ENCODE peak calls at places on chromosomes 12 and 14, in four cellular contexts. One of them, this sample, is unnamed.

GRCh38 chr14:73245401-73246325 is 8.4 kb downstream of the PAPLN start:
- DNase-seq in amniotic stem cell: no peak
- DNase-seq in stimulated activated CD4-positive, alpha-beta T cell treated with anti-CD3 and anti-CD28 coated beads, Interleukin-2, amount 100 ng/mL, for 48 hours: peak; percentile 31
- DNase-seq in HT-29: no peak
- DNase-seq in this sample: no peak

GRCh38 chr12:117192057-117192456 is 1.8 kb upstream of the FBXO21 start:
- DNase-seq in amniotic stem cell: no peak
- DNase-seq in stimulated activated CD4-positive, alpha-beta T cell treated with anti-CD3 and anti-CD28 coated beads, Interleukin-2, amount 100 ng/mL, for 48 hours: no peak
- DNase-seq in HT-29: no peak
- DNase-seq in this sample: no peak

GRCh38 chr14:91415794-91416743 is 1.6 kb downstream of the CCDC88C start:
- DNase-seq in amniotic stem cell: no peak
- DNase-seq in stimulated activated CD4-positive, alpha-beta T cell treated with anti-CD3 and anti-CD28 coated beads, Interleukin-2, amount 100 ng/mL, for 48 hours: peak; percentile 51
- DNase-seq in HT-29: peak; percentile 23
- DNase-seq in this sample: no peak

GRCh38 chr12:107400686-107401447 is 284.7 kb upstream of the PWP1 start:
- DNase-seq in amniotic stem cell: no peak
- DNase-seq in stimulated activated CD4-positive, alpha-beta T cell treated with anti-CD3 and anti-CD28 coated beads, Interleukin-2, amount 100 ng/mL, for 48 hours: no peak
- DNase-seq in HT-29: no peak
- DNase-seq in this sample: no peak

GRCh38 chr14:53929871-53930685 is 26.5 kb downstream of the BMP4 start:
- DNase-seq in amniotic stem cell: no peak
- DNase-seq in stimulated activated CD4-positive, alpha-beta T cell treated with anti-CD3 and anti-CD28 coated beads, Interleukin-2, amount 100 ng/mL, for 48 hours: no peak
- DNase-seq in HT-29: peak; percentile 65
- DNase-seq in this sample: peak; percentile 4

GRCh38 chr14:53640695-53641094 is 315.9 kb downstream of the BMP4 start:
- DNase-seq in amniotic stem cell: no peak
- DNase-seq in stimulated activated CD4-positive, alpha-beta T cell treated with anti-CD3 and anti-CD28 coated beads, Interleukin-2, amount 100 ng/mL, for 48 hours: no peak
- DNase-seq in HT-29: no peak
- DNase-seq in this sample: no peak

GRCh38 chr12:65557425-65558167 is 266.7 kb upstream of the HMGA2 start:
- DNase-seq in amniotic stem cell: no peak
- DNase-seq in stimulated activated CD4-positive, alpha-beta T cell treated with anti-CD3 and anti-CD28 coated beads, Interleukin-2, amount 100 ng/mL, for 48 hours: no peak
- DNase-seq in HT-29: no peak
- DNase-seq in this sample: no peak

GRCh38 chr12:51865757-51866270 is 17.3 kb upstream of the FIGNL2 start:
- DNase-seq in amniotic stem cell: no peak
- DNase-seq in stimulated activated CD4-positive, alpha-beta T cell treated with anti-CD3 and anti-CD28 coated beads, Interleukin-2, amount 100 ng/mL, for 48 hours: no peak
- DNase-seq in HT-29: no peak
- DNase-seq in this sample: no peak

GRCh38 chr14:74257078-74257987 is 18.1 kb downstream of the VSX2 start:
- DNase-seq in amniotic stem cell: no peak
- DNase-seq in stimulated activated CD4-positive, alpha-beta T cell treated with anti-CD3 and anti-CD28 coated beads, Interleukin-2, amount 100 ng/mL, for 48 hours: peak; percentile 74
- DNase-seq in HT-29: peak; percentile 25
- DNase-seq in this sample: no peak

GRCh38 chr14:74552623-74553022 is 59.1 kb downstream of the ISCA2 start:
- DNase-seq in amniotic stem cell: no peak
- DNase-seq in stimulated activated CD4-positive, alpha-beta T cell treated with anti-CD3 and anti-CD28 coated beads, Interleukin-2, amount 100 ng/mL, for 48 hours: no peak
- DNase-seq in HT-29: no peak
- DNase-seq in this sample: no peak

GRCh38 chr12:127926004-127926403 is 341.0 kb upstream of the TMEM132C start:
- DNase-seq in amniotic stem cell: peak; percentile 58
- DNase-seq in stimulated activated CD4-positive, alpha-beta T cell treated with anti-CD3 and anti-CD28 coated beads, Interleukin-2, amount 100 ng/mL, for 48 hours: no peak
- DNase-seq in HT-29: peak; percentile 21
- DNase-seq in this sample: no peak

GRCh38 chr14:64656986-64657385 is 47.2 kb upstream of the PLEKHG3 start:
- DNase-seq in amniotic stem cell: no peak
- DNase-seq in stimulated activated CD4-positive, alpha-beta T cell treated with anti-CD3 and anti-CD28 coated beads, Interleukin-2, amount 100 ng/mL, for 48 hours: no peak
- DNase-seq in HT-29: no peak
- DNase-seq in this sample: no peak

GRCh38 chr14:21092147-21093011 is 6.1 kb downstream of the ZNF219 start:
- DNase-seq in amniotic stem cell: no peak
- DNase-seq in stimulated activated CD4-positive, alpha-beta T cell treated with anti-CD3 and anti-CD28 coated beads, Interleukin-2, amount 100 ng/mL, for 48 hours: peak; percentile 98
- DNase-seq in HT-29: peak; percentile 69
- DNase-seq in this sample: peak; percentile 82

GRCh38 chr12:88684610-88685009 is 104.3 kb upstream of the KITLG start:
- DNase-seq in amniotic stem cell: no peak
- DNase-seq in stimulated activated CD4-positive, alpha-beta T cell treated with anti-CD3 and anti-CD28 coated beads, Interleukin-2, amount 100 ng/mL, for 48 hours: no peak
- DNase-seq in HT-29: peak; percentile 42
- DNase-seq in this sample: no peak

GRCh38 chr14:57769863-57770523 is 95.9 kb downstream of the SLC35F4 start:
- DNase-seq in amniotic stem cell: no peak
- DNase-seq in stimulated activated CD4-positive, alpha-beta T cell treated with anti-CD3 and anti-CD28 coated beads, Interleukin-2, amount 100 ng/mL, for 48 hours: no peak
- DNase-seq in HT-29: no peak
- DNase-seq in this sample: no peak

GRCh38 chr12:88188180-88188579 is 46.1 kb downstream of the TMTC3 start:
- DNase-seq in amniotic stem cell: no peak
- DNase-seq in stimulated activated CD4-positive, alpha-beta T cell treated with anti-CD3 and anti-CD28 coated beads, Interleukin-2, amount 100 ng/mL, for 48 hours: no peak
- DNase-seq in HT-29: no peak
- DNase-seq in this sample: no peak

GRCh38 chr14:70957710-70958109 is 50.5 kb downstream of the PCNX1 start:
- DNase-seq in amniotic stem cell: no peak
- DNase-seq in stimulated activated CD4-positive, alpha-beta T cell treated with anti-CD3 and anti-CD28 coated beads, Interleukin-2, amount 100 ng/mL, for 48 hours: no peak
- DNase-seq in HT-29: no peak
- DNase-seq in this sample: no peak

GRCh38 chr14:69044965-69045555 is 66.0 kb upstream of the ACTN1 start:
- DNase-seq in amniotic stem cell: no peak
- DNase-seq in stimulated activated CD4-positive, alpha-beta T cell treated with anti-CD3 and anti-CD28 coated beads, Interleukin-2, amount 100 ng/mL, for 48 hours: no peak
- DNase-seq in HT-29: no peak
- DNase-seq in this sample: no peak

GRCh38 chr14:89720741-89721315 is 233.7 kb downstream of the EFCAB11 start:
- DNase-seq in amniotic stem cell: no peak
- DNase-seq in stimulated activated CD4-positive, alpha-beta T cell treated with anti-CD3 and anti-CD28 coated beads, Interleukin-2, amount 100 ng/mL, for 48 hours: peak; percentile 45
- DNase-seq in HT-29: no peak
- DNase-seq in this sample: no peak

GRCh38 chr12:113786107-113786506 is 180.0 kb downstream of the RBM19 start:
- DNase-seq in amniotic stem cell: no peak
- DNase-seq in stimulated activated CD4-positive, alpha-beta T cell treated with anti-CD3 and anti-CD28 coated beads, Interleukin-2, amount 100 ng/mL, for 48 hours: no peak
- DNase-seq in HT-29: no peak
- DNase-seq in this sample: no peak

GRCh38 chr12:100348657-100349454 is 8.0 kb upstream of the SLC17A8 start:
- DNase-seq in amniotic stem cell: no peak
- DNase-seq in stimulated activated CD4-positive, alpha-beta T cell treated with anti-CD3 and anti-CD28 coated beads, Interleukin-2, amount 100 ng/mL, for 48 hours: no peak
- DNase-seq in HT-29: peak; percentile 62
- DNase-seq in this sample: peak; percentile 5

GRCh38 chr12:5295151-5295550 is 136.8 kb upstream of the NTF3 start:
- DNase-seq in amniotic stem cell: no peak
- DNase-seq in stimulated activated CD4-positive, alpha-beta T cell treated with anti-CD3 and anti-CD28 coated beads, Interleukin-2, amount 100 ng/mL, for 48 hours: no peak
- DNase-seq in HT-29: no peak
- DNase-seq in this sample: no peak

GRCh38 chr12:2378835-2379330 is 326.1 kb downstream of the CACNA1C start:
- DNase-seq in amniotic stem cell: no peak
- DNase-seq in stimulated activated CD4-positive, alpha-beta T cell treated with anti-CD3 and anti-CD28 coated beads, Interleukin-2, amount 100 ng/mL, for 48 hours: no peak
- DNase-seq in HT-29: no peak
- DNase-seq in this sample: no peak

GRCh38 chr12:113242018-113242418 is 20.8 kb downstream of the TPCN1 start:
- DNase-seq in amniotic stem cell: peak; percentile 67
- DNase-seq in stimulated activated CD4-positive, alpha-beta T cell treated with anti-CD3 and anti-CD28 coated beads, Interleukin-2, amount 100 ng/mL, for 48 hours: no peak
- DNase-seq in HT-29: peak; percentile 82
- DNase-seq in this sample: peak; percentile 74

GRCh38 chr12:5588231-5588995 is 156.5 kb downstream of the NTF3 start:
- DNase-seq in amniotic stem cell: no peak
- DNase-seq in stimulated activated CD4-positive, alpha-beta T cell treated with anti-CD3 and anti-CD28 coated beads, Interleukin-2, amount 100 ng/mL, for 48 hours: no peak
- DNase-seq in HT-29: no peak
- DNase-seq in this sample: no peak

This sample was measured in Panc1.